ENCODE peak calls at places on chromosomes 5 and 9, in six cellular contexts. F is Peyer's patch, U is choroid plexus epithelial cell, H is heart right ventricle, A is left ventricle myocardium inferior, L is RWPE2. W is an unnamed sample.

GRCh38 chr5:82396871-82397514 is 118.8 kb upstream of the RPS23 start:
- DNase-seq in H (peak), F (no peak), A (peak), L (peak), U (peak), W (peak)

GRCh38 chr5:119301210-119301609 is 54.6 kb upstream of the TNFAIP8 start:
- DNase-seq in H (no peak), U (no peak), F (no peak), L (no peak), A (no peak), W (no peak)

GRCh38 chr5:57316798-57317327 is 143.0 kb downstream of the GPBP1 start:
- DNase-seq in F (no peak), H (no peak), U (peak), A (no peak), L (no peak), W (peak)

GRCh38 chr5:1430121-1430795 is 15.0 kb downstream of the SLC6A3 start:
- DNase-seq in U (no peak), F (no peak), H (no peak), L (peak), A (no peak), W (no peak)

GRCh38 chr9:76654051-76654461 is 110.2 kb upstream of the PCA3 start:
- DNase-seq in F (no peak), U (peak), A (no peak), H (no peak), L (no peak), W (no peak)

GRCh38 chr5:30849801-30850370 is 343.6 kb upstream of the CDH6 start:
- DNase-seq in F (no peak), A (no peak), H (no peak), U (peak), L (no peak), W (no peak)

GRCh38 chr9:91089405-91090131 is 272.1 kb downstream of the AUH start:
- DNase-seq in U (peak), A (no peak), L (no peak), F (no peak), H (peak), W (peak)

GRCh38 chr9:2493578-2493977 is 128.0 kb upstream of the VLDLR start:
- DNase-seq in A (no peak), U (no peak), L (no peak), H (no peak), F (no peak), W (no peak)

GRCh38 chr5:153965102-153965645 is 73.5 kb downstream of the FAM114A2 start:
- DNase-seq in U (peak), H (peak), A (no peak), L (no peak), F (no peak), W (no peak)

GRCh38 chr9:100277166-100277979 is 75.4 kb downstream of the TEX10 start:
- DNase-seq in F (no peak), A (no peak), H (no peak), U (peak), L (no peak), W (no peak)

GRCh38 chr5:122295138-122295537 is 16.9 kb upstream of the SNCAIP start:
- DNase-seq in H (no peak), F (no peak), U (no peak), A (no peak), L (no peak), W (no peak)

GRCh38 chr5:34762321-34762871 is 76.6 kb upstream of the TTC23L start:
- DNase-seq in U (peak), H (peak), F (no peak), L (no peak), A (peak), W (peak)

GRCh38 chr5:181167814-181168488 is 20.6 kb downstream of the OR2V2 start:
- DNase-seq in F (no peak), A (no peak), H (no peak), U (no peak), L (no peak), W (no peak)

GRCh38 chr9:138067594-138068367 is 190.2 kb downstream of the CACNA1B start:
- DNase-seq in L (no peak), F (peak), H (no peak), A (no peak), U (no peak), W (no peak)

GRCh38 chr5:34008721-34009120 is 871 bp upstream of the AMACR start:
- DNase-seq in U (peak), F (no peak), L (no peak), H (no peak), A (no peak), W (no peak)

GRCh38 chr5:103111458-103111857 is 8.5 kb downstream of the GIN1 start:
- DNase-seq in F (no peak), L (no peak), U (no peak), A (no peak), H (no peak), W (no peak)

GRCh38 chr9:76564300-76564699 is 105.3 kb downstream of the GCNT1 start:
- DNase-seq in U (no peak), H (no peak), L (no peak), A (no peak), F (no peak), W (no peak)

GRCh38 chr5:56003179-56003578 is 8.4 kb upstream of the IL6ST start:
- DNase-seq in H (no peak), U (peak), L (no peak), A (no peak), F (peak), W (no peak)

GRCh38 chr9:33223696-33224095 is 16.3 kb upstream of the SPINK4 start:
- DNase-seq in H (no peak), F (no peak), A (no peak), U (peak), L (no peak), W (no peak)

GRCh38 chr5:320524-321232 is 836 bp upstream of the AHRR start:
- DNase-seq in A (no peak), L (peak), F (no peak), U (no peak), H (no peak), W (no peak)

GRCh38 chr9:125161284-125161918 is 18.1 kb upstream of the SCAI start:
- DNase-seq in L (no peak), H (no peak), A (no peak), F (no peak), U (peak), W (peak)

GRCh38 chr5:119453045-119453383 is 717 bp downstream of the HSD17B4 start:
- DNase-seq in A (no peak), H (no peak), U (peak), L (no peak), F (no peak), W (no peak)

GRCh38 chr5:170445936-170446335 is 56.8 kb upstream of the KCNMB1 start:
- DNase-seq in L (no peak), H (no peak), A (no peak), F (no peak), U (no peak), W (no peak)

GRCh38 chr9:134839441-134840125 is 41.0 kb upstream of the FCN2 start:
- DNase-seq in F (no peak), A (no peak), L (no peak), H (no peak), U (no peak), W (no peak)
- TF ChIP-seq CTCF in F (no peak), A (no peak), L (no peak), H (no peak), U (peak), W (no peak)

DNA sequence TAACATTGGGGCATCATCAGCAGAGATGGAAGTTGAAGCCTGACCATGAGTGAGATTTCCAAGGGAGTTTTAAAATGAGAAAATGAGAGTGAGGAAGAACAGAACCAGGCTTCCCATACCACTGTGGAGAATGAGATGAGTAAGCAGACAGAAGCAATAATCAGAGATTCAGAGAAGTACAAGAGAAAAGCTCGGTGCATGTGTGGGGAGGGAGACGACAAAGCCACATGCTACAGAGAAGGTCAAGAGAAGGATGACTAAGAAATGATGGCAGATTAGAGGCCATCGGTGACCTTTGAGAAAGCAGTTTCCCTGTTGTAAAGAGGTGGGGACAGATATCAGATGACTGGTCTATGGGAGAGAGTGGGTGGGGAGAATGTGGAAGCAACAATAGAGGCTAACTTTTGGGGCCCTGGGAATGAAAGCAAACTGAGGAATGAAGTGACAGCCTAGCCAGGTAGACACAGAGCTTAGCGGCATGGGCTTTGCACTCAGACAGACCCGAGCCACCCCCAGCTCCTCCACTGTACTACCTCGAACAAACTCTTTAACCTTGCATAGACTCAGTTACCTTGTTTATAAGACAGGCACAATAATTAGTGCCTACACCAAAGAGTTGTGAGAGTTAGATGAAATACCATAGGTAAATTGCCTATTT is 207.7 kb downstream of the PIK3R1 start:
- DNase-seq in U (no peak), H (no peak), F (no peak), A (no peak), L (no peak), W (no peak)
- TF ChIP-seq CTCF in U (no peak), H (no peak), F (no peak), A (no peak), L (no peak), W (no peak)

GRCh38 chr5:69032009-69032408 is 61.8 kb upstream of the SLC30A5 start:
- DNase-seq in L (no peak), U (no peak), H (no peak), F (no peak), A (no peak), W (no peak)
- TF ChIP-seq CTCF in L (peak), U (peak), H (no peak), F (no peak), A (no peak), W (no peak)

GRCh38 chr5:145856285-145856818 is 16.5 kb downstream of the GRXCR2 start:
- DNase-seq in L (no peak), A (peak), U (peak), F (peak), H (peak), W (no peak)
- TF ChIP-seq CTCF in L (no peak), A (peak), U (peak), F (no peak), H (no peak), W (no peak)

GRCh38 chr5:60699549-60700346 is at the start of gene DEPDC1B:
- DNase-seq in L (peak), A (peak), U (peak), H (peak), F (peak), W (peak)
- TF ChIP-seq CTCF in L (peak), A (peak), U (peak), H (no peak), F (no peak), W (peak)

DNA sequence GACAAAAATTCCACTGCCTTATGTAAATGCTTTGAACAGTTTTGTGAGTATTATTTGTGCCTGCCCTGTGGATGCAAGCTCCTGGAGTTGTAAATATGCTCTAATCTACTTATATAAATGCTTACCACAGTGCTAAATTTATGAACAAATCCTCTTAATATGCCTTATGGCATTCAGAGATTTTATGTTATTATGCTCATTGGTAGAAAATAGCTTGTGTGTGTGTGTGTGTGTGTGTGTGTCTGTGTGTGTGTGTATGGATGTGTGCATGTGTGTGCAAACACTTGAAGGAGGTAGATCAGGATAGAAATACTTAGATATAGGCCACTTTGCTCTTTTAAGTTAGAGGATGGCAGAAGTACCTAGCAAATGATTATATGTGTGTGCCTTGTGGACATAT is 253.9 kb downstream of the TAF11L14 start:
- DNase-seq in A (no peak), H (no peak), F (no peak), U (no peak), L (no peak), W (no peak)
- TF ChIP-seq CTCF in A (no peak), H (no peak), F (no peak), U (no peak), L (no peak), W (no peak)

DNA sequence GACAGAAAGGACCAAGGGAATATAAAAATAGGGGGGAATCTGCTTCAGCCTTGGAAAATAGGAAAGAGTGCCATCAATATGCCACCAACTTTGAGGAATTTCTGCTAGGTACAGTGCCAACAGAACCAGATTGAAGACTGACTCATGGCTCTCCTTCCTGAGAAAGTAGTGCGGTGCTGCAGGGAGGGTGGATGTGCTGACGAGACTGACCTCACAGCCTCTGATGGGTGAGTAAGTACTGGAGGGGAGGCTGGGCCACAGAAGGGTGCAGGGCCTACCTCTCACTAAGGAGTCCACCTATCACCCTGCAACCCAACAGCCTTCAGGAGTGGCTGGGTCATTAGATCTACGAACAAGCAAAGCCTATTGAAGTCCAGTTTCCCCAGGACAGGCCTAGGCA is 187.6 kb downstream of the GABBR2 start:
- DNase-seq in U (peak), L (no peak), H (no peak), A (no peak), F (no peak), W (no peak)
- TF ChIP-seq CTCF in U (no peak), L (no peak), H (no peak), A (no peak), F (no peak), W (no peak)